ENCODE peak calls at places on chromosome 18, in eight cellular contexts. Y is HFFc6, D is lung, O is uterus, Q is endodermal cell, C is A549, V is cardiac muscle cell, K is K562. R is an unnamed sample.

GRCh38 chr18:76444436-76445105 is 50.5 kb downstream of the ZNF516 start:
- DNase-seq in Y (no peak), D (no peak), O (no peak), Q (no peak), C (no peak), V (no peak), K (no peak), R (no peak)

GRCh38 chr18:30406728-30407127 is 635.8 kb downstream of the DSC3 start:
- DNase-seq in Y (no peak), D (no peak), O (no peak), Q (no peak), C (no peak), V (no peak), K (no peak), R (no peak)

GRCh38 chr18:48800877-48801727 is 149.7 kb downstream of the SMAD7 start:
- DNase-seq in Y (peak), D (no peak), O (peak), Q (peak), C (no peak), V (no peak), K (no peak), R (peak)

GRCh38 chr18:76426738-76427305 is 68.2 kb downstream of the ZNF516 start:
- DNase-seq in Y (peak), D (peak), O (peak), Q (peak), C (peak), V (peak), K (peak), R (no peak)

GRCh38 chr18:8362863-8363262 is 246.4 kb upstream of the RAB12 start:
- DNase-seq in Y (no peak), D (no peak), O (no peak), Q (peak), C (no peak), V (no peak), K (no peak), R (no peak)

GRCh38 chr18:53906681-53907080 is 317.8 kb downstream of the MBD2 start:
- DNase-seq in Y (no peak), D (no peak), O (no peak), Q (no peak), C (no peak), V (peak), K (no peak), R (no peak)

GRCh38 chr18:63963610-63964256 is 6.1 kb upstream of the SERPINB8 start:
- DNase-seq in Y (peak), D (peak), O (no peak), Q (peak), C (no peak), V (peak), K (no peak), R (no peak)

GRCh38 chr18:2923464-2923863 is 76.7 kb downstream of the EMILIN2 start:
- DNase-seq in Y (no peak), D (no peak), O (no peak), Q (no peak), C (no peak), V (no peak), K (no peak), R (no peak)

GRCh38 chr18:75070625-75071483 is 138.1 kb downstream of the PTGR3 start:
- DNase-seq in Y (peak), D (peak), O (no peak), Q (peak), C (peak), V (no peak), K (peak), R (no peak)

GRCh38 chr18:75072672-75073371 is 136.1 kb downstream of the PTGR3 start:
- DNase-seq in Y (no peak), D (no peak), O (no peak), Q (peak), C (no peak), V (no peak), K (no peak), R (no peak)

GRCh38 chr18:75071866-75072671 is 136.9 kb downstream of the PTGR3 start:
- DNase-seq in Y (no peak), D (no peak), O (no peak), Q (no peak), C (no peak), V (no peak), K (no peak), R (no peak)

GRCh38 chr18:75070235-75070624 is 138.7 kb downstream of the PTGR3 start:
- DNase-seq in Y (no peak), D (no peak), O (no peak), Q (peak), C (no peak), V (no peak), K (no peak), R (no peak)

GRCh38 chr18:75071484-75071785 is 137.5 kb downstream of the PTGR3 start:
- DNase-seq in Y (no peak), D (no peak), O (no peak), Q (peak), C (no peak), V (no peak), K (no peak), R (no peak)
- TF ChIP-seq CTCF in Y (no peak), D (no peak), O (no peak), Q (no peak), C (no peak), V (no peak), K (no peak), R (no peak)

GRCh38 chr18:1062592-1062991 is 157.9 kb downstream of the ADCYAP1 start:
- DNase-seq in Y (no peak), D (no peak), O (no peak), Q (peak), C (no peak), V (no peak), K (peak), R (no peak)
- TF ChIP-seq CTCF in Y (peak), D (no peak), O (no peak), Q (peak), C (no peak), V (no peak), K (peak), R (peak)

DNA sequence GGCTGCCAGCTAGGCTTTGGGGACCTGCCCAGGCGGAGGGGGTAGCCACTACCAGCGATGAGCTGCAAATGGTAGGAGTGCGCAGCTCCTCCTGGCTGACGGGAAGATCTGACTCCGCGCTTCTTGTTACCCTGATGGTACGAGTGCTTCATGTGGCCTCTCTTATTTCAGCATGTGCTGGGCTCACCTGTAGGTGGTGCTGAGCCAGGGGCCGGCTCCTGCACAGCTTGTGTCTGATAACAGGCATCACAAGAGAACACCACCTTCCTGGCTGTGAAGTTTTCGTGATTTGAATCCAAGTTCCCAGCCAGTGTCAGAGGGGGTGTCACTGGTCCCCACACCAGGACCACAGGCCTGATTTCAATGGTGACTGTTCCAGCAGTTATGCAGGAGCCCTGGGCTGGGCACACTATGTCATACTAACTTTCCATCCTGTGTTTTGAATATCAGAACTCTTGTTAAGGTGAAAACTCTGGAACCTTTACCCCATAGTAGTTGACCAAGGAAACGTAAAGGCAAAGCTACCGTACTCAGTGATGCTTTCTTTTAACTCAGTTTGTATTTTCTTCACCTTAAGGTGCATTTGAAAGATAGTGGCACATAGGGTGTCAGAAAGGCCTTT is 28.0 kb downstream of the APCDD1 start:
- DNase-seq in Y (no peak), D (no peak), O (no peak), Q (no peak), C (no peak), V (no peak), K (no peak), R (no peak)
- TF ChIP-seq CTCF in Y (no peak), D (no peak), O (no peak), Q (peak), C (no peak), V (no peak), K (no peak), R (no peak)

GRCh38 chr18:46352520-46353250 is 248.5 kb downstream of the HAUS1 start:
- DNase-seq in Y (no peak), D (no peak), O (no peak), Q (no peak), C (no peak), V (no peak), K (no peak), R (no peak)
- TF ChIP-seq CTCF in Y (no peak), D (no peak), O (no peak), Q (no peak), C (no peak), V (no peak), K (no peak), R (no peak)

DNA sequence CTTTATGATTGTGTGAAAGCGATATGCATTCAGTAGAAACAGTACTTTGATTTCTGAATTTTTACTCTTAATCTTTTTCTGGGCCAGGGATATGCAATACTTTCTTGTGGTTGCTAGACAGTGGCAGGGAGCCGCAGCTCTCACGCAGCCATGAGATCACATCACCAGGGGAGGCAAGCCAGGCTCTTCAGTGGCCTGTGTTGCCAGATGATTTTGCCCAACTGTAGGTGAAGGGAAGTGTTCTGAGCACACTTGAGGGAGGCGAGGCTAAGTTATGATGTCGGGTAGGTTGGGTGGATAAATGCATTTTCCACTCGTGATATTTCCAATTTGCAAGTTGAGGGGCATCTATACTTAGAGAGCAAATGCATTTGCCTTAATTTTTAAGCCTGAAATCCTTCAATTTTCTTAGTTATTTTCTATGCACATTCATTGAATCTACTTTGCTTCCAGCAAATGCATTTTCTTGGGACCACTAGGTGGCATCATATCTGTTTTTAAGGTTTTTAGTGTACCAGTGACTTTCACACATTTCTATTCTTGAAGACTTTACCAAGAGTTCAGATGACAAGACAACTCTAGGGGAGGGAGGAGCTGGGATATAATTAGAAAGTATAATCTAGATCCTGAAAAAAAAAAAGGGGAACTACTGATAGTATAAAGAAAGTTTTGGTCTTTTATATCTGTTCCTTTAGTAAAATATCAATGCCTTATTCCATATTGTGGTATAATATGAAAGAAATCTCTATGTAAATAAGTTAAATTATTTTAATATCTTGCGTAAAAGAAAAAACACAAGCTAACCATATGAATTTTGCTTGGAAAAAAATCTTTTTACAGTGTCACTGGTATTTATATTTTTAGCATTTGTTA is 643.3 kb downstream of the SOCS6 start:
- DNase-seq in Y (peak), D (no peak), O (no peak), Q (no peak), C (no peak), V (peak), K (no peak), R (no peak)
- TF ChIP-seq CTCF in Y (peak), D (no peak), O (no peak), Q (peak), C (peak), V (peak), K (no peak), R (peak)

R was measured in chondrocyte.